ENCODE peak calls at places on chromosomes 6 and 20, in nine cellular contexts. L is small intestine; C is colonic mucosa; S is pancreas; A is trophoblast cell; J is heart left ventricle; B is left ventricle myocardium inferior; D is CD4-positive, CD25-positive, alpha-beta regulatory T cell; U is aorta. I is an unnamed sample. For H3K27me3 and H3K4me1, the result is how much of the 10 kb centered on the place peaks cover.

GRCh38 chr6:163804991-163805390 is 390.5 kb downstream of the QKI start:
- DNase-seq in J (no peak), A (no peak), L (no peak), C (no peak), S (no peak), B (no peak), U (no peak), D (no peak), I (no peak)

GRCh38 chr20:41738584-41739193 is 120.5 kb upstream of the CHD6 start:
- DNase-seq in L (peak), A (peak), D (no peak), B (peak), U (no peak), C (peak), J (peak), S (peak), I (no peak)

GRCh38 chr6:3294921-3295871 is 36.4 kb downstream of the PSMG4 start:
- DNase-seq in A (no peak), J (no peak), S (peak), C (no peak), U (peak), L (peak), D (no peak), B (no peak), I (no peak)

GRCh38 chr6:299050-299980 is 7.0 kb downstream of the DUSP22 start:
- DNase-seq in C (no peak), L (no peak), B (no peak), A (no peak), J (no peak), D (no peak), S (peak), U (no peak), I (no peak)

GRCh38 chr6:73565767-73566485 is 45.1 kb upstream of the EEF1A1 start:
- DNase-seq in J (no peak), C (no peak), L (no peak), S (no peak), U (no peak), B (no peak), A (peak), D (no peak), I (no peak)

GRCh38 chr6:131199568-131200272 is 64.5 kb downstream of the AKAP7 start:
- DNase-seq in D (peak), L (peak), A (peak), J (no peak), U (no peak), S (no peak), C (peak), B (no peak), I (peak)

GRCh38 chr6:80527552-80528052 is 421.1 kb downstream of the BCKDHB start:
- DNase-seq in L (peak), D (no peak), U (no peak), J (no peak), S (no peak), A (peak), B (no peak), C (no peak), I (no peak)

GRCh38 chr6:139029470-139030210 is 1.1 kb downstream of the ABRACL start:
- DNase-seq in C (peak), D (no peak), U (peak), J (peak), S (peak), A (peak), L (peak), B (peak), I (peak)

GRCh38 chr6:30820196-30820595 is 64.1 kb upstream of the DDR1 start:
- DNase-seq in S (no peak), D (no peak), J (peak), U (peak), B (peak), L (peak), A (no peak), C (peak), I (no peak)

GRCh38 chr6:123715243-123715863 is 78.6 kb upstream of the TRDN start:
- DNase-seq in J (no peak), S (no peak), L (peak), U (no peak), A (peak), D (no peak), C (no peak), B (no peak), I (no peak)

GRCh38 chr20:53087034-53087777 is 115.0 kb downstream of the TSHZ2 start:
- DNase-seq in J (no peak), D (no peak), S (no peak), B (no peak), L (no peak), U (no peak), C (no peak), A (no peak), I (no peak)

GRCh38 chr20:25706793-25707192 is 10.1 kb upstream of the ZNF337 start:
- DNase-seq in D (no peak), B (no peak), J (no peak), L (no peak), U (no peak), C (no peak), A (no peak), S (no peak), I (peak)

DNA sequence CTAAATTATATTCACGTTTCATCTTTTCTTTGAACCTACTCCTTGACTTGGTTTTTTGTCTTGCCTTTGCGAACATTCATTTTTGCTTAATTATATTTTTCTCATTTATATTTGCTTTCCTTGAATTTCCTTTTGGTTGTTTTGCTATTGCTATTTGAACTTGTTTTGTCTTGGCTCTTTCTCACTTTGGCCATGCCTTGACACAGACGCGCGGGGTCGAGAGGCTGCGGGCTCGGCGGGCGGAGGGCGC is 7.1 kb upstream of the TMEM14A start:
- DNase-seq in B (no peak), U (no peak), D (no peak), C (no peak), L (no peak), J (no peak), S (no peak), A (no peak), I (no peak)
- H3K27me3 ChIP-seq in B (under half), U (under half), D (under half), C (under half), L (under half), J (under half), S (under half), A (under half), I (under half)

DNA sequence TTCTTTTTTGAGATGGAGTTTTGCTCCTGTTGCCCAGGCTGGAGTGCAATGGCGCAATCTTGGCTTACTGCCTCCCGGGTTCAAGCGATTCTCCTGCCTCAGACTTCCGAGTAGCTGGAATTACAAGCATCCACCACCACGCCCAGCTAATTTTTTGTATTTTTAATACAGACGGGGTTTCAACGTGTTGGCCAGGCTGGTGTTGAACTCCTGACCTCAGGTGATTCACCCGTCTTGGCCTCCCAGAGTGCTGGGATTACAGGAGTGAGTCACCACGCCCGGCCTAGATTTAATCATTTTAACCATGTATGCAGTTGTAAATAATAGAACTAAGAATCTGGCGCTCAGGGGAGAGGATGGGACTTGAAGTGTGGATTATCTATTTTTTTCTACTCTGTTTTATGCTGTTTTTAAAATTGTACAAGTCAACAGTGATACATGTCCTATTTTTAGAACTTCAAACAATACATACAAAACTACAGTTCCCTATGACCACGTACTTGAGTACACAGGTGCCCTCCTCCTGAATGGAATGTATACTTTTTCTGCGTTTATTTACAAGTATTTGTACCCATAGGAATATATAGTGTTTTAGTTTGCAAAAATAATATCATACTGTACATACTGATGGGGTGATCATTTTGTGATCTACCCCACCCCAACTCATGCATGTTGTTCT is 27.8 kb downstream of the ITCH start:
- DNase-seq in U (peak), D (no peak), C (peak), J (peak), L (peak), S (peak), A (peak), B (no peak), I (no peak)
- H3K4me1 ChIP-seq in U (under half), D (under half), C (under half), J (under half), L (under half), S (under half), A (under half), B (under half), I (under half)

DNA sequence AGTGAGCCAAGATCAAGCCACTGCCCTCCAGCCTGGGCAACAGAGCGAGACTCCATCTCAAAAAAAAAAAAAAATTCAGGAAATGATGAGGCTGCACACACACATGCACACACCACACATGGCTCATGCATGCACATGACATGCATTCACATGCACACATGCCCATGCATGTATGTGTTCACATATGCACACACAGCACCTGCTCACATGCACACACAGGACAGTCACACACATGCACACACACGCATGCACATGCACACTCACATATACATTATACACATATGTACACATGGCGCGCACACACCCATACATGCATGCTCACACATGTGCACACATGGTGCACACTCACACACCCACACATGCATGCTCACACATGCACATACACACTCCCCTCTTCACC is 22.5 kb downstream of the RIPOR3 start:
- DNase-seq in U (no peak), B (no peak), L (no peak), C (no peak), A (no peak), S (no peak), J (no peak), D (no peak), I (no peak)
- H3K4me3 ChIP-seq in U (no peak), B (no peak), L (no peak), C (no peak), A (peak), S (no peak), J (no peak), D (no peak), I (no peak)

GRCh38 chr20:62428008-62428384 is 657 bp upstream of the RBBP8NL start:
- DNase-seq in J (no peak), U (no peak), D (no peak), C (peak), A (no peak), L (peak), S (no peak), B (no peak), I (no peak)
- H3K27me3 ChIP-seq in J (under half), U (under half), D (under half), C (under half), A (under half), L (under half), S (under half), B (half or more), I (under half)

GRCh38 chr20:17652411-17652810 is 29.6 kb downstream of the RRBP1 start:
- DNase-seq in D (no peak), U (peak), C (no peak), S (no peak), B (no peak), L (no peak), J (peak), A (no peak), I (no peak)
- H3K4me1 ChIP-seq in D (under half), U (under half), C (under half), S (under half), B (half or more), L (under half), J (half or more), A (under half), I (under half)

GRCh38 chr6:124872361-124873065 is 89.7 kb upstream of the RNF217 start:
- DNase-seq in U (no peak), L (no peak), B (no peak), C (no peak), D (no peak), J (no peak), A (no peak), S (no peak), I (no peak)

GRCh38 chr6:124873066-124873410 is 89.2 kb upstream of the RNF217 start:
- DNase-seq in L (no peak), C (no peak), S (no peak), A (peak), B (no peak), D (no peak), U (no peak), J (no peak), I (no peak)

GRCh38 chr6:124868476-124868875 is 93.8 kb upstream of the RNF217 start:
- DNase-seq in S (no peak), B (no peak), J (no peak), D (no peak), C (no peak), L (no peak), A (peak), U (no peak), I (no peak)

GRCh38 chr6:124869412-124869811 is 92.8 kb upstream of the RNF217 start:
- DNase-seq in U (no peak), C (no peak), J (no peak), A (no peak), L (no peak), S (no peak), B (no peak), D (no peak), I (no peak)

DNA sequence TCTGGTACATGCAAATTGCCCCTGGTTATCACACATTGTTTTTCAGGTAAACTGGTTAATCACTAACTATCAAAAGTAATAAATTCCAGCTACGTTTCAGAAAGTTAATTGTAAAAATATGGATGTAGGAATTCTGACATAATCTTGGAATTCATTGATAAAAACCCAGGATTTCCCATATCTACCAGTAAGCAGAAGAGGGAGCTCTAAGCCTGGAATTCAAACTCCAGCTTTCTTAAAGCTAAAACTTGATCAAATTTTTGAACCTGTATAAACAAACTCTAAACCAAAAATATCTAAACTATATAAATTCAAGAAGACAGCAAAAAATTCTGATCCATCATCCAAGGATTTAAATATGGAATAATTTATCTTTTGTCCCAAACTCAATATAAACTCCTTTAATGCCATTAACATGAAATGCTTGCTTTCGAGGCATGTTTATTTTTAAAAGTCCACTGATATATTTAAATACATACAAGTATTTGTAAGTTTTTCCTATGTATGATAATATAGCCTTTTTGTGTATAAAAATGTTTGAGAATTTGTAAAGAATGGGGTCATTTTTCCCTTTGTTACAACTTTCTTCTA is 91.5 kb upstream of the RNF217 start:
- DNase-seq in C (no peak), A (peak), J (no peak), L (peak), U (no peak), D (no peak), S (no peak), B (no peak), I (no peak)
- H3K4me3 ChIP-seq in C (no peak), A (no peak), J (no peak), L (no peak), U (no peak), D (no peak), S (no peak), B (no peak), I (no peak)

GRCh38 chr6:32413427-32414047 is 6.6 kb upstream of the BTNL2 start:
- DNase-seq in B (peak), U (peak), S (peak), A (peak), D (peak), C (peak), J (peak), L (peak), I (peak)

GRCh38 chr6:32410906-32411305 is 3.9 kb upstream of the BTNL2 start:
- DNase-seq in J (no peak), L (no peak), S (no peak), D (no peak), C (no peak), B (no peak), U (no peak), A (no peak), I (no peak)

GRCh38 chr6:32411943-32412342 is 5.0 kb upstream of the BTNL2 start:
- DNase-seq in U (no peak), C (peak), J (no peak), B (no peak), L (peak), S (no peak), D (no peak), A (no peak), I (no peak)

GRCh38 chr6:32415521-32416019 is 8.6 kb upstream of the BTNL2 start:
- DNase-seq in L (peak), C (peak), S (peak), A (peak), U (peak), D (peak), B (peak), J (peak), I (peak)

DNA sequence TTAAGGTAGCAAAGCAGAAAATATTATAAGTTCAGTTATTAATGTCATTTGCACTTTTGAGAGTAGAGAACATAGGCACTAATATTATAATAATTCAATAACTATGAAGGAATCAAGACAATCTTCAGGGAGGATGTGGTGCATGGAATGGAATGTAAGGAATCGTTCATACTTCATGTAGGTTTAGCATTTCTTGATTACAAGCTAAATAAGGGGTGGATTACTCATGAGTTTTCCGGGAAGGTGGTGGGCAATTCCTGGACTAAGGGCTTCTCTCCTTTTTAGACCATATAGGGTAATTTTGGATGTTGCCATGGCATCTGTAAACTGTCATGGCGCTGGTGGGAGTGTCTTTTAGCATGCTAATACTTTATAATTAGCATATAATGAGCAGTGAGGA is 9.1 kb upstream of the BTNL2 start:
- DNase-seq in D (no peak), A (no peak), L (no peak), C (no peak), J (no peak), U (no peak), B (no peak), S (no peak), I (no peak)
- H3K27me3 ChIP-seq in D (under half), A (under half), L (under half), C (under half), J (under half), U (under half), B (half or more), S (under half), I (under half)

DNA sequence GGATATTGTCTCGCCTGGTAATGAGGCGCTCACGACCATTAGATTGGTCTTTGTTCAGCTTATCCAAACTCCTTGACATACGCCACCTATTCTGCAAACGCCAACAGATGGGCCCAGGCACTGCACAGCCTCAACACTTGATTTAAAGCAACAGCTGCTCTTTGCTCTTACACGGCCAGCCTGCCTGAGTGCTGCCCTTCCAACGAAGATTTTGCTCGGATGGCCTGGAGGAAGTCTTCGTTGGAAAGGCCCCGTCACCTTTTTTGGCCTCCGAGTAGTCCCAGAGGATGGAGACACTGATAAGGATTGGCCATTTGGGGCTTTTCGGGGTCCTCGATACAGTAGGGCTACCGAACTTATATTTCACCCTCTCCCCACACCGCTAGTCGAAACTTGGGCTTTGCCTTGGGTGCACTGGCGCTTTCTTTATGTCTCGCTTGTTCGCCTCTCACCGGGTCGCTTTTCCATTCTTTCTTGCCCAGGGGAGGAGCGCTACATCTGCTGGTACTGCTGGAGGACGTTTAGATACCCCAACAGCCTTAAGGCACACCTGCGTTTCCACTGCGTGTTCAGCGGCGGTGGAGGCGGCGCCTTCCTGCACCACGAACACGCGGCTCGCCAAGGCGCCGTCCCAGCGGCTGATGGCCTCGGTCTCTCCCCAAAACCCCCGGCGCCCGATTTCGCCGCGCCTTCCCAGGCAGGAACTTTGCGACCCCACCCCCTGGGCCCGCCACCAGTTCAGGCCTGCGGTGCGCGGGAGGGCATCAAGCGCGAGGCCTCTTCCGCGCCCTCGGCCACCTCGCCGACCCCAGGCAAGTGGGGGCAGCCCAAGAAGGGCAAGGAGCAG is 6.1 kb downstream of the PRDM13 start:
- DNase-seq in C (no peak), S (no peak), B (no peak), L (no peak), D (no peak), U (no peak), A (no peak), J (no peak), I (no peak)
- H3K4me1 ChIP-seq in C (under half), S (under half), B (under half), L (under half), D (under half), U (under half), A (under half), J (under half), I (under half)

DNA sequence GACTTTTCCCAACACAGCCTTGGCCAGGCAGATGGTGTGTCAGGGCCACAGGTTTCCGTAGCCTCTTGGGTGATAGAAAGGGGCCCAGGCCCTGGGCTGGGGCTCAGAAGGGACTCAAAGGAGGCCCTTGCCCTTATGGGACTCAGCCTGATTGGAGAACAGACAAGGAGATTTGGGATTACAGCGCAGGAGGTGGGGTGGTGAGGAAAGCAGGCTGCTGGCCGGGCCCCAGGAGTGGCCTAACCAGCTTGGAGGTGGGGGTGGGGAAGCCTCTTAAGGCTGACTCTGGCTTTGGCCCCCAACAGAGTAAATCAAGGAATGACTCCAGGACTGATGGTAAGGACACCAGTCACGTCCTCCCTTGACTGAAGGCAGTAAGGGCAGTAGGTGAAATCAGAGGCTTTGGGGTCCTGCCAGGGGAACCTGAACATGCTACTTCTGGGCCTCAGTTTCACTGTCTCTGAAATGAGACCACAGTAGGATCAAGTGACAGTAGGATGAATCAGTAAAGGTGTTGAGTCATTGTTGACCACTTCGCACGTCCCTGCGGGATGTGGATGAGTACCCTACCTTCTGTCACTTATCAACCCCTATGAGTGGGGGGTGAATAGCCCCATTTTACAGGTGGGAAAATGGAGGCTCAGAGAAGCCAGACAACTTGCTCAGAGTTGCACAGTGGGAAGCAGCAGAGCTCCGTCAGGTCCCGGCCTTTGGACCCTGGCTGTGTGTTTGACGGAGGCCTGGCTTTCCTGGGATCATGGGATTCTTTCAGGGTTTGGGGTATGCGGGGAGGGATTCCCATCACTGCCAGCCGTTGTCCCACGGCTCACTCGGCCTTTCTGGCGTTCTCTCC is 4.5 kb downstream of the SNAI1 start:
- DNase-seq in U (no peak), A (peak), B (no peak), D (no peak), L (no peak), S (no peak), C (no peak), J (no peak), I (no peak)
- H3K4me3 ChIP-seq in U (no peak), A (no peak), B (no peak), D (no peak), L (no peak), S (no peak), C (no peak), J (no peak), I (no peak)